ENCODE peak calls at places on chromosomes 2 and 18, in ten cellular contexts. T is NCI-H2081 treated with DMSO at 0.1 percent for 48 hours; Q is posterior cingulate gyrus; W is kidney tubule cell; C is activated CD8-positive, alpha-beta T cell treated with anti-CD3 and anti-CD28 coated beads for 36 hours; U is right lobe of liver; J is A172; F is CD8-positive, alpha-beta memory T cell; M is activated naive CD8-positive, alpha-beta T cell treated with anti-CD3 and anti-CD28 coated beads, Interleukin-2, amount 50 U/mL, for 24 hours; N is nephron progenitor cell. B is an unnamed sample.

GRCh38 chr2:174024524-174025270 is 59.5 kb upstream of the SP3 start:
- DNase-seq in T (no peak), Q (no peak), W (peak; percentile 24), C (no peak), U (no peak), J (peak; percentile 38), F (no peak), M (no peak), N (no peak), B (no peak)

GRCh38 chr18:12336251-12336650 is 28.2 kb downstream of the TUBB6 start:
- DNase-seq in T (no peak), Q (no peak), W (peak; percentile 90), C (no peak), U (no peak), J (no peak), F (no peak), M (no peak), N (no peak), B (no peak)

GRCh38 chr2:184155791-184156190 is 442.5 kb upstream of the ZNF804A start:
- DNase-seq in T (no peak), Q (no peak), W (no peak), C (no peak), U (no peak), J (no peak), F (no peak), M (no peak), N (no peak), B (no peak)

GRCh38 chr2:38176619-38177021 is 100.7 kb upstream of the CYP1B1 start:
- DNase-seq in T (no peak), Q (no peak), W (peak; percentile 77), C (no peak), U (no peak), J (no peak), F (no peak), M (no peak), N (no peak), B (no peak)

GRCh38 chr2:19801367-19802087 is 100.3 kb downstream of the TTC32 start:
- DNase-seq in T (no peak), Q (no peak), W (peak; percentile 99), C (no peak), U (no peak), J (peak; percentile 98), F (no peak), M (no peak), N (no peak), B (no peak)

GRCh38 chr2:217908544-217908943 is 94.3 kb downstream of the TNS1 start:
- DNase-seq in T (no peak), Q (no peak), W (no peak), C (no peak), U (no peak), J (no peak), F (no peak), M (no peak), N (no peak), B (no peak)

GRCh38 chr2:45759310-45759851 is 107.9 kb downstream of the PRKCE start:
- DNase-seq in T (no peak), Q (no peak), W (no peak), C (no peak), U (no peak), J (peak; percentile 60), F (no peak), M (no peak), N (peak; percentile 15), B (no peak)

GRCh38 chr2:210128961-210129360 is 42.2 kb downstream of the KANSL1L start:
- DNase-seq in T (peak; percentile 86), Q (no peak), W (no peak), C (no peak), U (peak; percentile 58), J (no peak), F (no peak), M (no peak), N (no peak), B (no peak)

GRCh38 chr2:67783026-67783425 is 279.8 kb downstream of the C1D start:
- DNase-seq in T (no peak), Q (no peak), W (no peak), C (no peak), U (no peak), J (no peak), F (no peak), M (no peak), N (no peak), B (no peak)

GRCh38 chr2:128645631-128646030 is 327.0 kb upstream of the HS6ST1 start:
- DNase-seq in T (no peak), Q (no peak), W (no peak), C (no peak), U (peak; percentile 18), J (no peak), F (no peak), M (no peak), N (no peak), B (no peak)

GRCh38 chr2:1097086-1097485 is 146.4 kb downstream of the SNTG2 start:
- DNase-seq in T (no peak), Q (no peak), W (no peak), C (no peak), U (no peak), J (no peak), F (no peak), M (no peak), N (no peak), B (no peak)

GRCh38 chr2:81901017-81901416 is 1596.5 kb upstream of the LRRTM1 start:
- DNase-seq in T (no peak), Q (no peak), W (peak; percentile 9), C (no peak), U (no peak), J (peak; percentile 14), F (no peak), M (no peak), N (no peak), B (no peak)

GRCh38 chr2:47486858-47487497 is 84.0 kb downstream of the MSH2 start:
- DNase-seq in T (no peak), Q (no peak), W (no peak), C (peak; percentile 44), U (no peak), J (no peak), F (no peak), M (no peak), N (no peak), B (no peak)

GRCh38 chr2:138503087-138503442 is 1.5 kb downstream of the SPOPL start:
- DNase-seq in T (no peak), Q (no peak), W (peak; percentile 26), C (no peak), U (no peak), J (peak; percentile 8), F (no peak), M (no peak), N (no peak), B (peak; percentile 38)

GRCh38 chr18:50042611-50043010 is 152.3 kb downstream of the MYO5B start:
- DNase-seq in T (no peak), Q (no peak), W (no peak), C (no peak), U (no peak), J (no peak), F (no peak), M (no peak), N (no peak), B (no peak)

GRCh38 chr2:84373391-84373790 is 85.7 kb downstream of the SUCLG1 start:
- DNase-seq in T (no peak), Q (no peak), W (no peak), C (no peak), U (no peak), J (no peak), F (no peak), M (no peak), N (no peak), B (no peak)

GRCh38 chr2:157872791-157873190 is 3.3 kb downstream of the ACVR1 start:
- DNase-seq in T (no peak), Q (no peak), W (no peak), C (no peak), U (no peak), J (no peak), F (no peak), M (no peak), N (no peak), B (no peak)

GRCh38 chr18:62205824-62206223 is 18.8 kb downstream of the RELCH start:
- DNase-seq in T (no peak), Q (no peak), W (no peak), C (no peak), U (no peak), J (no peak), F (no peak), M (no peak), N (no peak), B (no peak)

GRCh38 chr18:51195602-51196115 is 1.8 kb downstream of the MEX3C start:
- DNase-seq in T (no peak), Q (peak; percentile 10), W (peak; percentile 74), C (peak; percentile 74), U (no peak), J (peak; percentile 41), F (no peak), M (peak; percentile 22), N (peak; percentile 38), B (no peak)

GRCh38 chr2:121588357-121588756 is 57.7 kb downstream of the RNU4ATAC start:
- DNase-seq in T (no peak), Q (no peak), W (no peak), C (no peak), U (no peak), J (no peak), F (no peak), M (no peak), N (no peak), B (no peak)

GRCh38 chr2:69310267-69310666 is 76.8 kb downstream of the GFPT1 start:
- DNase-seq in T (no peak), Q (no peak), W (no peak), C (no peak), U (no peak), J (no peak), F (no peak), M (no peak), N (no peak), B (no peak)

B was measured in keratinocyte.